ENCODE peak calls at places on chromosomes 3 and 15, in five cellular contexts. B is left ventricle myocardium inferior; W is WTC11; L is activated B cell treated with CpG ODN at 0.5 μM for 24 hours; R is activated CD8-positive, alpha-beta memory T cell treated with anti-CD3 and anti-CD28 coated beads, Interleukin-2, amount 50 U/mL, for 4 hours. G is an unnamed sample.

GRCh38 chr15:73239564-73240208 is 129.1 kb downstream of the HCN4 start:
- DNase-seq in W (no peak), L (no peak), B (no peak), R (no peak), G (no peak)

GRCh38 chr3:53816430-53816829 is 29.8 kb downstream of the CHDH start:
- DNase-seq in R (no peak), L (no peak), W (no peak), B (no peak), G (no peak)

GRCh38 chr3:78050276-78051080 is 1010.6 kb downstream of the ROBO2 start:
- DNase-seq in W (no peak), R (no peak), B (no peak), L (no peak), G (no peak)

GRCh38 chr3:128430276-128430675 is 36.4 kb downstream of the DNAJB8 start:
- DNase-seq in B (no peak), R (no peak), L (no peak), W (no peak), G (no peak)

GRCh38 chr3:46883252-46884185 is 6.0 kb downstream of the PTH1R start:
- DNase-seq in R (no peak), L (peak; percentile 26), W (no peak), B (no peak), G (peak; percentile 59)

GRCh38 chr3:44954962-44955361 is 21.0 kb downstream of the ZDHHC3 start:
- DNase-seq in L (no peak), W (no peak), R (no peak), B (no peak), G (no peak)

GRCh38 chr15:78565951-78566774 is 843 bp downstream of the CHRNA5 start:
- DNase-seq in W (peak; percentile 41), L (no peak), B (no peak), R (no peak), G (peak; percentile 26)

GRCh38 chr15:26889298-26889898 is 22.5 kb downstream of the GABRA5 start:
- DNase-seq in R (peak; percentile 25), B (no peak), L (no peak), W (peak; percentile 74), G (peak; percentile 75)

GRCh38 chr15:51281368-51281967 is 56.9 kb downstream of the CYP19A1 start:
- DNase-seq in R (no peak), L (no peak), W (peak; percentile 80), B (peak; percentile 67), G (peak; percentile 63)

GRCh38 chr15:81155375-81156218 is 21.5 kb downstream of the CFAP161 start:
- DNase-seq in B (no peak), R (no peak), W (no peak), L (no peak), G (peak; percentile 16)

GRCh38 chr15:34241376-34242350 is 16.8 kb downstream of the EMC4 start:
- DNase-seq in B (no peak), L (no peak), R (peak; percentile 29), W (no peak), G (no peak)

GRCh38 chr3:165181556-165181955 is 14.6 kb downstream of the SLITRK3 start:
- DNase-seq in L (no peak), W (no peak), R (no peak), B (no peak), G (no peak)

GRCh38 chr15:36988947-36989346 is 111.4 kb downstream of the MEIS2 start:
- DNase-seq in R (no peak), B (no peak), L (no peak), W (no peak), G (no peak)

GRCh38 chr3:17030438-17030837 is 145.7 kb downstream of the PLCL2 start:
- DNase-seq in B (no peak), R (no peak), L (no peak), W (no peak), G (no peak)

GRCh38 chr3:46092704-46093085 is 65.4 kb upstream of the XCR1 start:
- DNase-seq in W (no peak), L (no peak), R (no peak), B (no peak), G (no peak)

GRCh38 chr15:62083168-62084154 is 16.7 kb downstream of the C2CD4A start:
- DNase-seq in R (no peak), B (no peak), W (no peak), L (no peak), G (no peak)

GRCh38 chr3:13189639-13190375 is 116.6 kb upstream of the IQSEC1 start:
- DNase-seq in R (no peak), L (no peak), W (no peak), B (no peak), G (peak; percentile 43)

GRCh38 chr15:39171944-39172368 is 408.9 kb upstream of the THBS1 start:
- DNase-seq in W (peak; percentile 63), R (no peak), B (peak; percentile 23), L (no peak), G (peak; percentile 20)

GRCh38 chr3:154285221-154285620 is 39.1 kb downstream of the DHX36 start:
- DNase-seq in L (no peak), R (no peak), B (no peak), W (no peak), G (no peak)

GRCh38 chr3:14234197-14235002 is 55.8 kb downstream of the LSM3 start:
- DNase-seq in R (no peak), B (no peak), L (no peak), W (no peak), G (no peak)

GRCh38 chr15:33034588-33034987 is 159.9 kb downstream of the FMN1 start:
- DNase-seq in L (no peak), R (no peak), W (no peak), B (no peak), G (no peak)

GRCh38 chr15:77528290-77528967 is 104.3 kb downstream of the LINGO1 start:
- DNase-seq in W (peak; percentile 10), B (no peak), R (no peak), L (no peak), G (no peak)

GRCh38 chr3:48588230-48588629 is 6.9 kb downstream of the COL7A1 start:
- DNase-seq in L (no peak), R (no peak), B (no peak), W (no peak), G (no peak)

GRCh38 chr15:66224946-66225345 is 28.6 kb downstream of the MEGF11 start:
- DNase-seq in B (peak; percentile 16), W (no peak), R (no peak), L (no peak), G (no peak)

GRCh38 chr3:105365536-105366301 is 990 bp upstream of the ALCAM start:
- DNase-seq in R (no peak), L (no peak), B (no peak), W (peak; percentile 7), G (peak; percentile 12)

GRCh38 chr3:105606052-105606451 is 239.3 kb downstream of the ALCAM start:
- DNase-seq in W (no peak), R (no peak), B (no peak), L (no peak), G (no peak)

GRCh38 chr3:120495809-120496208 is 45.0 kb upstream of the FSTL1 start:
- DNase-seq in R (no peak), L (no peak), B (no peak), W (no peak), G (no peak)

GRCh38 chr3:123805504-123805903 is 78.6 kb downstream of the MYLK start:
- DNase-seq in B (no peak), R (no peak), W (no peak), L (no peak), G (no peak)